ENCODE peak calls at places on chromosomes 2 and 18, in ten cellular contexts. Y is SJSA1; U is foreskin fibroblast; V is fibroblast of mammary gland; E is GM04504; J is HS-5; T is hepatic stellate cell; G is stimulated activated CD8-positive, alpha-beta memory T cell treated with anti-CD3 and anti-CD28 coated beads, Interleukin-15, amount 100 ng/mL, for 24 hours; I is stimulated activated naive CD4-positive, alpha-beta T cell; R is HCT116. Q is an unnamed sample.

GRCh38 chr2:58871469-58872142 is 630.5 kb upstream of the FANCL start:
- DNase-seq in Y (no peak), U (no peak), V (no peak), E (no peak), J (no peak), T (no peak), G (no peak), I (no peak), R (no peak), Q (no peak)

GRCh38 chr2:111670776-111671175 is 213.2 kb downstream of the ANAPC1 start:
- DNase-seq in Y (no peak), U (no peak), V (no peak), E (no peak), J (no peak), T (no peak), G (no peak), I (no peak), R (no peak), Q (no peak)

GRCh38 chr2:65388051-65388531 is 44.3 kb downstream of the SPRED2 start:
- DNase-seq in Y (no peak), U (no peak), V (no peak), E (no peak), J (no peak), T (no peak), G (no peak), I (no peak), R (no peak), Q (no peak)

GRCh38 chr2:229431331-229431954 is 160.4 kb upstream of the PID1 start:
- DNase-seq in Y (no peak), U (no peak), V (peak), E (no peak), J (peak), T (no peak), G (no peak), I (no peak), R (peak), Q (no peak)

GRCh38 chr2:233814436-233814835 is 36.3 kb downstream of the MROH2A start:
- DNase-seq in Y (no peak), U (no peak), V (no peak), E (no peak), J (no peak), T (no peak), G (no peak), I (no peak), R (no peak), Q (no peak)

GRCh38 chr2:206361407-206362045 is 81.8 kb upstream of the ADAM23 start:
- DNase-seq in Y (no peak), U (no peak), V (no peak), E (no peak), J (peak), T (no peak), G (no peak), I (no peak), R (no peak), Q (no peak)

GRCh38 chr2:88919087-88919738 is 227.7 kb downstream of the RPIA start:
- DNase-seq in Y (no peak), U (peak), V (peak), E (no peak), J (no peak), T (no peak), G (no peak), I (peak), R (no peak), Q (no peak)

GRCh38 chr18:8385400-8385799 is 223.8 kb upstream of the RAB12 start:
- DNase-seq in Y (no peak), U (no peak), V (no peak), E (no peak), J (no peak), T (no peak), G (no peak), I (no peak), R (no peak), Q (no peak)

Q was measured in omental fat pad.